ENCODE peak calls at places on chromosomes 6 and 20, in six cellular contexts. One of them, this sample, is unnamed.

GRCh38 chr6:71139249-71139648 is 149.4 kb upstream of the OGFRL1 start:
- DNase-seq in IMR-90: peak; percentile 2
- DNase-seq in A549: no peak
- DNase-seq in HepG2: no peak
- DNase-seq in GM12878: no peak
- DNase-seq in K562: no peak
- DNase-seq in this sample: no peak

GRCh38 chr6:153511896-153512496 is 380.9 kb upstream of the RGS17 start:
- DNase-seq in IMR-90: peak; percentile 3
- DNase-seq in A549: peak; percentile 6
- DNase-seq in HepG2: peak; percentile 29
- DNase-seq in GM12878: no peak
- DNase-seq in K562: peak; percentile 39
- DNase-seq in this sample: peak; percentile 52

GRCh38 chr6:169859401-169859977 is 108.1 kb downstream of the ERMARD start:
- DNase-seq in IMR-90: no peak
- DNase-seq in A549: no peak
- DNase-seq in HepG2: no peak
- DNase-seq in GM12878: no peak
- DNase-seq in K562: no peak
- DNase-seq in this sample: no peak

GRCh38 chr6:12203001-12203400 is 87.2 kb upstream of the EDN1 start:
- DNase-seq in IMR-90: peak; percentile 44
- DNase-seq in A549: peak; percentile 10
- DNase-seq in HepG2: peak; percentile 87
- DNase-seq in GM12878: no peak
- DNase-seq in K562: no peak
- DNase-seq in this sample: no peak

GRCh38 chr20:63360850-63361497 is at the start of gene CHRNA4:
- DNase-seq in IMR-90: no peak
- DNase-seq in A549: no peak
- DNase-seq in HepG2: no peak
- DNase-seq in GM12878: no peak
- DNase-seq in K562: no peak
- DNase-seq in this sample: peak; percentile 49

GRCh38 chr6:158706369-158706982 is 56.6 kb downstream of the SYTL3 start:
- DNase-seq in IMR-90: peak; percentile 51
- DNase-seq in A549: peak; percentile 73
- DNase-seq in HepG2: peak; percentile 52
- DNase-seq in GM12878: no peak
- DNase-seq in K562: peak; percentile 57
- DNase-seq in this sample: peak; percentile 75

GRCh38 chr6:1232578-1232977 is 79.3 kb upstream of the FOXQ1 start:
- DNase-seq in IMR-90: no peak
- DNase-seq in A549: no peak
- DNase-seq in HepG2: no peak
- DNase-seq in GM12878: no peak
- DNase-seq in K562: no peak
- DNase-seq in this sample: no peak

GRCh38 chr6:39251406-39251805 is 22.1 kb upstream of the KCNK5 start:
- DNase-seq in IMR-90: no peak
- DNase-seq in A549: no peak
- DNase-seq in HepG2: no peak
- DNase-seq in GM12878: no peak
- DNase-seq in K562: no peak
- DNase-seq in this sample: no peak

GRCh38 chr6:147167009-147167408 is 37.2 kb upstream of the STXBP5 start:
- DNase-seq in IMR-90: peak; percentile 35
- DNase-seq in A549: no peak
- DNase-seq in HepG2: no peak
- DNase-seq in GM12878: no peak
- DNase-seq in K562: no peak
- DNase-seq in this sample: no peak

GRCh38 chr6:137867685-137868509 is 838 bp downstream of the TNFAIP3 start:
- DNase-seq in IMR-90: peak; percentile 37
- DNase-seq in A549: no peak
- DNase-seq in HepG2: no peak
- DNase-seq in GM12878: no peak
- DNase-seq in K562: peak; percentile 46
- DNase-seq in this sample: no peak

GRCh38 chr6:29633532-29633901 is 534 bp upstream of the GABBR1 start:
- DNase-seq in IMR-90: peak; percentile 15
- DNase-seq in A549: no peak
- DNase-seq in HepG2: no peak
- DNase-seq in GM12878: no peak
- DNase-seq in K562: no peak
- DNase-seq in this sample: no peak

GRCh38 chr6:159968295-159969203 is at the start of gene IGF2R:
- DNase-seq in IMR-90: peak; percentile 80
- DNase-seq in A549: peak; percentile 83
- DNase-seq in HepG2: peak; percentile 83
- DNase-seq in GM12878: no peak
- DNase-seq in K562: peak; percentile 99
- DNase-seq in this sample: peak; percentile 98

GRCh38 chr6:79949235-79949634 is 1.9 kb upstream of the ELOVL4 start:
- DNase-seq in IMR-90: peak; percentile 75
- DNase-seq in A549: peak; percentile 9
- DNase-seq in HepG2: peak; percentile 79
- DNase-seq in GM12878: peak; percentile 7
- DNase-seq in K562: peak; percentile 33
- DNase-seq in this sample: peak; percentile 58

GRCh38 chr6:46776070-46776752 is 17.0 kb upstream of the MEP1A start:
- DNase-seq in IMR-90: no peak
- DNase-seq in A549: no peak
- DNase-seq in HepG2: no peak
- DNase-seq in GM12878: no peak
- DNase-seq in K562: no peak
- DNase-seq in this sample: no peak

GRCh38 chr6:18307006-18307405 is 42.7 kb upstream of the DEK start:
- DNase-seq in IMR-90: peak; percentile 48
- DNase-seq in A549: no peak
- DNase-seq in HepG2: no peak
- DNase-seq in GM12878: no peak
- DNase-seq in K562: no peak
- DNase-seq in this sample: no peak

GRCh38 chr6:51913265-51913664 is 174.1 kb downstream of the PKHD1 start:
- DNase-seq in IMR-90: no peak
- DNase-seq in A549: no peak
- DNase-seq in HepG2: no peak
- DNase-seq in GM12878: no peak
- DNase-seq in K562: no peak
- DNase-seq in this sample: no peak

GRCh38 chr20:34179636-34180360 is 61.4 kb upstream of the ASIP start:
- DNase-seq in IMR-90: no peak
- DNase-seq in A549: no peak
- DNase-seq in HepG2: no peak
- DNase-seq in GM12878: no peak
- DNase-seq in K562: no peak
- DNase-seq in this sample: no peak

GRCh38 chr6:131635384-131636340 is 1.4 kb upstream of the ENPP3 start:
- DNase-seq in IMR-90: no peak
- DNase-seq in A549: no peak
- DNase-seq in HepG2: peak; percentile 78
- DNase-seq in GM12878: no peak
- DNase-seq in K562: no peak
- DNase-seq in this sample: no peak

GRCh38 chr6:19895866-19896579 is 58.9 kb downstream of the ID4 start:
- DNase-seq in IMR-90: no peak
- DNase-seq in A549: no peak
- DNase-seq in HepG2: no peak
- DNase-seq in GM12878: no peak
- DNase-seq in K562: no peak
- DNase-seq in this sample: no peak

GRCh38 chr6:100472674-100473073 is 8.0 kb upstream of the SIM1 start:
- DNase-seq in IMR-90: peak; percentile 64
- DNase-seq in A549: no peak
- DNase-seq in HepG2: no peak
- DNase-seq in GM12878: peak; percentile 42
- DNase-seq in K562: no peak
- DNase-seq in this sample: no peak

GRCh38 chr6:15491255-15491985 is 171.4 kb downstream of the DTNBP1 start:
- DNase-seq in IMR-90: peak; percentile 78
- DNase-seq in A549: peak; percentile 31
- DNase-seq in HepG2: peak; percentile 94
- DNase-seq in GM12878: peak; percentile 17
- DNase-seq in K562: peak; percentile 73
- DNase-seq in this sample: peak; percentile 57

GRCh38 chr6:15608406-15608805 is 54.4 kb downstream of the DTNBP1 start:
- DNase-seq in IMR-90: peak; percentile 89
- DNase-seq in A549: peak; percentile 68
- DNase-seq in HepG2: no peak
- DNase-seq in GM12878: no peak
- DNase-seq in K562: no peak
- DNase-seq in this sample: no peak

GRCh38 chr6:40807484-40807883 is 220.3 kb upstream of the LRFN2 start:
- DNase-seq in IMR-90: no peak
- DNase-seq in A549: no peak
- DNase-seq in HepG2: no peak
- DNase-seq in GM12878: no peak
- DNase-seq in K562: no peak
- DNase-seq in this sample: no peak

GRCh38 chr6:89927788-89928565 is 33.7 kb downstream of the GJA10 start:
- DNase-seq in IMR-90: peak; percentile 36
- DNase-seq in A549: no peak
- DNase-seq in HepG2: no peak
- DNase-seq in GM12878: no peak
- DNase-seq in K562: no peak
- DNase-seq in this sample: no peak

DNA sequence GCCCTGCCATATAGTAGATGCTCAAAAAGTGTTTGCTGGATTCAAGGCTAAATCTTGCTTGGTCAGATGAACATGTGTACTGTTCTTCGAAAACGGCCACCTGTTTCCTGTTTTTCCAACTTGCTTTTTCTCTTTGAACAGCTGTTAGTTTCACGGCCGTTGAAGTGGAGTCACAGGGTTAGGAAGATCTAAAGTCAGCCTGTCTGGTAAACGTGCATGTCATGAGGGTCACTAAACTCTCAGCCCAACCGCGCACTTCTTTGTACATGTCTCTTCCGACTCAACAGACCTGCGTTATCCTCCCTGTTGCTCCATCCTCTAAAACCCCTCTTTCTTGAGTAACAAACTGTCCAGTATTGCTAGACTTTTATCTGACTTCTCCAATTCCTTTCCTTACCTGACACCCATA is 93.2 kb upstream of the MAN1A1 start:
- DNase-seq in IMR-90: no peak
- DNase-seq in A549: no peak
- DNase-seq in HepG2: peak; percentile 4
- DNase-seq in GM12878: no peak
- DNase-seq in K562: no peak
- DNase-seq in this sample: no peak
- TF ChIP-seq BHLHE40 in IMR-90: no peak
- TF ChIP-seq BHLHE40 in A549: no peak
- TF ChIP-seq BHLHE40 in HepG2: peak; percentile 75
- TF ChIP-seq BHLHE40 in GM12878: no peak
- TF ChIP-seq BHLHE40 in K562: no peak
- TF ChIP-seq BHLHE40 in this sample: no peak

DNA sequence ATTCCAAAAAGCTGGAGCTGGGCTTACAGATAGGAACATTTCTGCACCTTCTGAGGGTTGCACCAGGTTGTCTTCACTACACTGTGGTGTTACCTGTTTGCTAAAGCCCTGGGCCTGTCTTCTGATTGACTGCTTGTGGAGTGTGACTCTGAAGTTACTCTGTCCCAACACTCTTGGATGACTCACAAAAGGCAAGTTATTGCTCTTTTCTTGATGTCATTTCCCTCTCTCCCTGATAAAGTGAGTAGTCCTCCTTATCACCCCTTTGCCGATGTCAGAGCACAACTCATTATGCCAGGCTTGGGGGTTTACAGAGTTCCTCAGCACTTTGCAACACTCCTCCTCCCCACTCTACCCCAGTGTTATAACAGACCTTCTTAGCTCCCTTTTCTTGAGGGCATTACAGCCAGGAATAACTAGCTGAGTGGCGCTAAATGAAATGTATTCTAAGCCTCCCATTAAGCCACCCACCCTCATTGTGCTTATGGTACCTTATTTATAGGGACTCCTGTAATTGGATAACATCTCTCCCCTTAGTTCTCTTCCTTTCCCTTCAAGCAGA is 36.1 kb upstream of the NKX2-4 start:
- DNase-seq in IMR-90: peak; percentile 31
- DNase-seq in A549: no peak
- DNase-seq in HepG2: no peak
- DNase-seq in GM12878: no peak
- DNase-seq in K562: no peak
- DNase-seq in this sample: no peak
- TF ChIP-seq BHLHE40 in IMR-90: no peak
- TF ChIP-seq BHLHE40 in A549: no peak
- TF ChIP-seq BHLHE40 in HepG2: no peak
- TF ChIP-seq BHLHE40 in GM12878: no peak
- TF ChIP-seq BHLHE40 in K562: no peak
- TF ChIP-seq BHLHE40 in this sample: no peak

DNA sequence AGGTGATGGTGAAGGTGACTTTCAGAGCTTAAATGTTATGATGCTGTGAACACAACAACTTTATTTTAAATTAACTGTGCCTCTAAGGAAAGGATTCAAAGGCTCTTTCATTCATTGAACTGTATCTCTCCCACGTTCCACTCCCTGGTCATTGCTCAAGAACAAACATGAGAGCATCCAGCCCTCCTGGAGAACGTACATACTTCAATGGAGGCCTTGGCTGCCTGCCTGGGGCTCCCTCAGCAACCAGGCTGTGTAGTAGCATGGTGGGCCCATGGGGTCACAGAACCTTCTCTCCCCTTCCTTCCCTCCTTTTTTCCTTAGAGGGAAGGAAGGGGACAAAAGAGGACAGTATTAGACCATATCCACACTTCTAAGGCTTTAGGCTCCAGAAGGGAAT is 234.3 kb downstream of the CDC5L start:
- DNase-seq in IMR-90: no peak
- DNase-seq in A549: no peak
- DNase-seq in HepG2: no peak
- DNase-seq in GM12878: no peak
- DNase-seq in K562: no peak
- DNase-seq in this sample: no peak
- TF ChIP-seq BHLHE40 in IMR-90: no peak
- TF ChIP-seq BHLHE40 in A549: no peak
- TF ChIP-seq BHLHE40 in HepG2: no peak
- TF ChIP-seq BHLHE40 in GM12878: no peak
- TF ChIP-seq BHLHE40 in K562: no peak
- TF ChIP-seq BHLHE40 in this sample: no peak

DNA sequence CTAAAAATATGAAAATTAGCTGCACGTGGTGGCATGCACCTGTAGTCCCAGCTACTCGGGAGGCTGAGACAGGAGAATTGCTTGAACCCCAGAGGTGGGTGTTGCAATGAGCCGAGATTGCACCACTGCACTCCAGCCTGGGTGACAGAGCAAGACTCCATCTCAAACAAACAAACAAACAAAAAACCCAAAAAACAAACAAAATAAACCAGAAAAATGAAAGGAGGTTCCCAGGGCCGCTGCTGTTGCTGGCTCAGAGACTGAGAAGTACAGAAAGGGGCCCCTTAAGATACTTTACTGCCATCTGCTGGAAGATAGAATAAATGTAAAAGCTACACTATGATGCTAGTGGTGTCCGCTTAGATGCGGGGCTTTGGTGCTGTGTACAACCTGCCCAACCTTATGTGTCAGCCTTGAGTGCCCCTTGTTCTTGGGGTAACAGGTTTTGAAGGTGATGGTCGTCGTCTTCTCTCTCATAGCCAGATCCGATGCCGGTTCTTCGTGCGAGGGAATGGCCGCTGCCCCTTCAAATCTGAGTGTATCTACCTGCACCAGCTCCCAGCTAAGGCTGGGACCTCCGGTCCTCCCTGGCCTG is 2.8 kb upstream of the FANCE start:
- DNase-seq in IMR-90: peak; percentile 72
- DNase-seq in A549: peak; percentile 79
- DNase-seq in HepG2: peak; percentile 80
- DNase-seq in GM12878: no peak
- DNase-seq in K562: peak; percentile 77
- DNase-seq in this sample: peak; percentile 78
- TF ChIP-seq BHLHE40 in IMR-90: no peak
- TF ChIP-seq BHLHE40 in A549: no peak
- TF ChIP-seq BHLHE40 in HepG2: no peak
- TF ChIP-seq BHLHE40 in GM12878: no peak
- TF ChIP-seq BHLHE40 in K562: no peak
- TF ChIP-seq BHLHE40 in this sample: no peak

This sample was measured in HEK293T.